ENCODE peak calls at places on chromosomes 12 and 14, in four cellular contexts. V is RWPE1, F is tibial artery, Q is mucosa of descending colon. H is an unnamed sample.

GRCh38 chr12:7994731-7995205 is 37.7 kb upstream of the FOXJ2 start:
- DNase-seq in V (peak; percentile 44), F (no peak), Q (no peak), H (peak; percentile 52)

GRCh38 chr14:54446201-54446693 is 5.1 kb upstream of the CNIH1 start:
- DNase-seq in V (peak; percentile 50), F (no peak), Q (peak; percentile 69), H (peak; percentile 97)

GRCh38 chr12:34361721-34362316 is 339.5 kb downstream of the ALG10 start:
- DNase-seq in V (no peak), F (no peak), Q (no peak), H (no peak)

GRCh38 chr14:102451064-102451352 is 58.6 kb downstream of the ANKRD9 start:
- DNase-seq in V (no peak), F (no peak), Q (no peak), H (no peak)

GRCh38 chr14:93878871-93879270 is 48.3 kb upstream of the FAM181A start:
- DNase-seq in V (no peak), F (no peak), Q (no peak), H (no peak)

GRCh38 chr14:51357250-51357649 is 117.2 kb downstream of the TMX1 start:
- DNase-seq in V (no peak), F (no peak), Q (no peak), H (no peak)

GRCh38 chr12:130981947-130982346 is 28.2 kb downstream of the ADGRD1 start:
- DNase-seq in V (no peak), F (no peak), Q (no peak), H (no peak)

GRCh38 chr12:23204933-23205778 is 580.2 kb downstream of the ETNK1 start:
- DNase-seq in V (peak; percentile 51), F (no peak), Q (peak; percentile 12), H (peak; percentile 58)

GRCh38 chr12:16530268-16530865 is 75.6 kb downstream of the LMO3 start:
- DNase-seq in V (no peak), F (no peak), Q (no peak), H (no peak)

GRCh38 chr12:22574921-22575320 is 30.6 kb upstream of the C2CD5 start:
- DNase-seq in V (no peak), F (no peak), Q (no peak), H (no peak)

GRCh38 chr14:73712071-73712506 is 2.1 kb downstream of the PNMA1 start:
- DNase-seq in V (no peak), F (no peak), Q (no peak), H (no peak)

GRCh38 chr14:40188006-40188405 is 755.8 kb upstream of the FBXO33 start:
- DNase-seq in V (peak; percentile 9), F (no peak), Q (no peak), H (peak; percentile 38)

GRCh38 chr14:68888883-68889282 is 90.2 kb downstream of the ACTN1 start:
- DNase-seq in V (no peak), F (no peak), Q (no peak), H (no peak)

GRCh38 chr14:47040490-47040889 is 388.9 kb upstream of the RPL10L start:
- DNase-seq in V (no peak), F (no peak), Q (peak; percentile 35), H (peak; percentile 14)

GRCh38 chr12:112820796-112821195 is 29.2 kb downstream of the RPH3A start:
- DNase-seq in V (no peak), F (no peak), Q (no peak), H (no peak)

GRCh38 chr14:99602054-99602787 is 1.8 kb downstream of the CCDC85C start:
- DNase-seq in V (no peak), F (no peak), Q (peak; percentile 73), H (peak; percentile 33)

GRCh38 chr12:50351120-50352043 is 45.0 kb downstream of the FAM186A start:
- DNase-seq in V (no peak), F (no peak), Q (peak; percentile 76), H (peak; percentile 13)

GRCh38 chr12:52534482-52534881 is 14.3 kb upstream of the KRT5 start:
- DNase-seq in V (no peak), F (no peak), Q (peak; percentile 64), H (peak; percentile 25)

GRCh38 chr14:64698899-64699298 is 5.3 kb upstream of the PLEKHG3 start:
- DNase-seq in V (no peak), F (peak; percentile 18), Q (peak; percentile 82), H (no peak)

GRCh38 chr14:76998777-76999366 is 29.6 kb downstream of the IRF2BPL start:
- DNase-seq in V (no peak), F (no peak), Q (no peak), H (no peak)

GRCh38 chr14:77638738-77639137 is 22.3 kb upstream of the SPTLC2 start:
- DNase-seq in V (peak; percentile 65), F (no peak), Q (no peak), H (no peak)

GRCh38 chr14:100327128-100327527 is 4.0 kb downstream of the SLC25A47 start:
- DNase-seq in V (no peak), F (no peak), Q (no peak), H (no peak)

GRCh38 chr12:473198-473597 is 13.5 kb downstream of the B4GALNT3 start:
- DNase-seq in V (no peak), F (no peak), Q (no peak), H (no peak)

GRCh38 chr12:50017047-50017446 is 8.2 kb downstream of the RACGAP1 start:
- DNase-seq in V (no peak), F (peak; percentile 77), Q (peak; percentile 62), H (peak; percentile 79)

GRCh38 chr12:72876092-72876491 is 603.9 kb downstream of the TRHDE start:
- DNase-seq in V (no peak), F (no peak), Q (no peak), H (no peak)

GRCh38 chr14:34461334-34462131 is 507 bp downstream of the SPTSSA start:
- DNase-seq in V (peak; percentile 46), F (peak; percentile 63), Q (peak; percentile 78), H (peak; percentile 62)

GRCh38 chr14:74804219-74804825 is 41.2 kb downstream of the YLPM1 start:
- DNase-seq in V (peak; percentile 44), F (no peak), Q (peak; percentile 14), H (peak; percentile 59)

GRCh38 chr12:89156324-89156723 is 196.0 kb downstream of the DUSP6 start:
- DNase-seq in V (no peak), F (no peak), Q (no peak), H (no peak)

GRCh38 chr12:85155791-85156190 is 119.6 kb downstream of the LRRIQ1 start:
- DNase-seq in V (peak; percentile 3), F (no peak), Q (no peak), H (peak; percentile 60)

GRCh38 chr12:51234533-51234932 is 4.1 kb upstream of the DAZAP2 start:
- DNase-seq in V (no peak), F (no peak), Q (no peak), H (no peak)

GRCh38 chr14:28785096-28785952 is 18.7 kb downstream of the FOXG1 start:
- DNase-seq in V (no peak), F (no peak), Q (no peak), H (no peak)

GRCh38 chr12:95838125-95838524 is 20.6 kb upstream of the SNRPF start:
- DNase-seq in V (no peak), F (no peak), Q (peak; percentile 85), H (peak; percentile 80)

GRCh38 chr14:49424436-49425331 is 161.5 kb downstream of the RPS29 start:
- DNase-seq in V (peak; percentile 11), F (no peak), Q (no peak), H (peak; percentile 41)

GRCh38 chr14:100747021-100747586 is 20.4 kb downstream of the DLK1 start:
- DNase-seq in V (peak; percentile 86), F (no peak), Q (no peak), H (peak; percentile 99)

GRCh38 chr12:60398547-60398946 is 802.7 kb downstream of the SLC16A7 start:
- DNase-seq in V (no peak), F (no peak), Q (no peak), H (peak; percentile 11)

GRCh38 chr14:79567306-79567705 is 644.0 kb downstream of the DIO2 start:
- DNase-seq in V (no peak), F (no peak), Q (no peak), H (no peak)

GRCh38 chr14:104297721-104298401 is 159.5 kb downstream of the KIF26A start:
- DNase-seq in V (no peak), F (no peak), Q (no peak), H (no peak)

GRCh38 chr14:21891921-21892320 is 218.3 kb upstream of the OR4E1 start:
- DNase-seq in V (no peak), F (no peak), Q (no peak), H (no peak)

GRCh38 chr12:128969480-128970055 is 116.3 kb downstream of the GLT1D1 start:
- DNase-seq in V (peak; percentile 5), F (no peak), Q (peak; percentile 14), H (no peak)

DNA sequence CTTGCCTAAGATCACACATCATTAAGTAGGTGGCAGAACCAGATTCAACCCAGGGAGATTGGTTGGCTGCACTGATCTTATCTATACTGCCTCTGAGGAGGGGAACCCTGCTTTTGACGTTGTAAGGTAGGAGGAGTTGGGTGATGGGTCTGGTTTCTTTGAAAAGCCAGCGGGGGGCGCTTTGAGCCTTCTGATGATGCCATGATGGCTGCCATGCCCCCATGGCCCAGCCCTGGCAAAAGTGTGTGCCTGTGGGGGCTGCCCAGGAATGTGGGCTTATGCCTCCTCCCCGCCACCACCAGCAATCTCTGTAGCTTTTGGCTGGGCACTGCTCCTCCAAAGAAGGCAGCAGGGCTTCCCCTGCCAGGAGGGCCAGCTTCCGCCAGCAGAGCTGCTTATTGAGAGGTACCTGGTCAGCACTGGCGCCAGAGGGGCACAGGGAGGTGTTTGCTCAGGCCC is 224.3 kb downstream of the SLC41A2 start:
- DNase-seq in V (no peak), F (no peak), Q (peak; percentile 29), H (peak; percentile 28)
- TF ChIP-seq CTCF in V (no peak), F (peak; percentile 38), Q (no peak), H (no peak)

GRCh38 chr12:120686690-120687569 is at the start of gene MLEC:
- DNase-seq in V (peak; percentile 100), F (peak; percentile 98), Q (peak; percentile 98), H (peak; percentile 98)
- TF ChIP-seq CTCF in V (no peak), F (no peak), Q (no peak), H (no peak)

DNA sequence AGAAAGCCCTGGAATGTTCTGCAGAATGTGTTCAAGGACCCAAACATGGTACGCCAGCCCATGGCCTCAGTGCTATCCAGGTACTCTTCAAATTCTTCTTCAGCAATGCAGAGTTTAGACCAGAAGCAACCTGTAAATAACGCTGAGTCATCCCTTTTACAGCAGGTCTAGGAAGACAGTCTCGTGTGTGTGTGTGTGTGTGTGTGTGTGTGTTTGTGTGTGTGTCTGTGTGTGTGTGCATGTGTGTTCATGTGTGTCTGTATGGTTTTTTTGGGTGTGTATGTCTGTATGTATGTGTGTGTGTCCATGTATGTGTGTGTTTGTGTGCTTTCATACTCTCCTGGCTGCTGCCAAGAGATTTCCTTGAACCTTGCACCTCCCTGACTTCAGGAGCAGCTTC is 60.1 kb upstream of the RFX4 start:
- DNase-seq in V (no peak), F (no peak), Q (no peak), H (peak; percentile 4)
- TF ChIP-seq CTCF in V (no peak), F (no peak), Q (no peak), H (no peak)

GRCh38 chr14:59897757-59898383 is 22.1 kb upstream of the LRRC9 start:
- DNase-seq in V (peak; percentile 27), F (peak; percentile 45), Q (peak; percentile 53), H (peak; percentile 73)
- TF ChIP-seq CTCF in V (peak; percentile 52), F (peak; percentile 63), Q (no peak), H (peak; percentile 84)

GRCh38 chr14:32908487-32909084 is 30.1 kb upstream of the NPAS3 start:
- DNase-seq in V (no peak), F (no peak), Q (no peak), H (no peak)

GRCh38 chr14:32913725-32914124 is 25.0 kb upstream of the NPAS3 start:
- DNase-seq in V (no peak), F (no peak), Q (no peak), H (peak; percentile 11)
- TF ChIP-seq CTCF in V (no peak), F (no peak), Q (no peak), H (no peak)